ENCODE peak calls at places on chromosomes 16 and 17, in ten cellular contexts. S, A, Q, D, Z, Y, F, K, O and N are unnamed samples.
A peak's percentile ranks its signal among the peaks of the same experiment; 100 is the strongest.

GRCh38 chr16:84096447-84097005 is 20.2 kb downstream of the MBTPS1 start:
- DNase-seq in F (no peak), Z (no peak), Y (no peak), Q (no peak), A (no peak), K (no peak), O (no peak), D (no peak), S (no peak), N (no peak)

GRCh38 chr16:29994613-29995329 is 646 bp downstream of the HIRIP3 start:
- DNase-seq in O (peak; percentile 74), Q (no peak), Y (no peak), Z (no peak), K (peak; percentile 84), D (no peak), A (no peak), F (peak; percentile 40), S (no peak), N (no peak)

GRCh38 chr17:2532146-2532720 is 20.5 kb upstream of the METTL16 start:
- DNase-seq in O (no peak), F (no peak), Q (no peak), S (no peak), K (peak; percentile 17), A (no peak), Y (no peak), Z (no peak), D (no peak), N (no peak)

GRCh38 chr16:2520097-2520783 is at the start of gene AMDHD2:
- DNase-seq in D (peak; percentile 87), A (peak; percentile 87), K (peak; percentile 86), Y (peak; percentile 83), S (peak; percentile 89), F (peak; percentile 77), Z (peak; percentile 92), O (peak; percentile 92), Q (peak; percentile 61), N (peak; percentile 26)

GRCh38 chr16:72189865-72190371 is 18.0 kb upstream of the PMFBP1 start:
- DNase-seq in D (no peak), S (no peak), Z (no peak), F (no peak), K (no peak), O (peak; percentile 87), Y (no peak), Q (no peak), A (no peak), N (no peak)

GRCh38 chr17:3912827-3913226 is 3.4 kb downstream of the P2RX1 start:
- DNase-seq in Q (no peak), D (no peak), F (no peak), Z (no peak), K (no peak), O (no peak), A (no peak), Y (no peak), S (no peak), N (no peak)

GRCh38 chr16:83792391-83792790 is 15.4 kb upstream of the HSBP1 start:
- DNase-seq in F (no peak), Y (no peak), S (no peak), O (no peak), A (peak; percentile 7), K (no peak), Z (no peak), D (no peak), Q (no peak), N (no peak)

GRCh38 chr17:79114455-79115301 is 40.1 kb downstream of the ENGASE start:
- DNase-seq in O (no peak), S (no peak), K (no peak), Z (no peak), D (no peak), F (no peak), A (no peak), Q (peak; percentile 97), Y (no peak), N (peak; percentile 72)

GRCh38 chr17:40810505-40810904 is 10.7 kb upstream of the KRT28 start:
- DNase-seq in S (no peak), D (no peak), K (no peak), F (no peak), Y (no peak), O (peak; percentile 21), Q (no peak), A (no peak), Z (no peak), N (no peak)

GRCh38 chr16:23469814-23470213 is 16.8 kb upstream of the COG7 start:
- DNase-seq in F (no peak), O (peak; percentile 42), S (no peak), Q (peak; percentile 7), K (no peak), A (no peak), Y (no peak), D (no peak), Z (no peak), N (no peak)

GRCh38 chr17:1030684-1031557 is 34.0 kb downstream of the TIMM22 start:
- DNase-seq in K (peak; percentile 39), Q (no peak), A (no peak), Z (no peak), Y (no peak), S (no peak), O (no peak), F (no peak), D (no peak), N (no peak)

GRCh38 chr17:28216528-28216927 is 102.5 kb upstream of the TMEM97 start:
- DNase-seq in Z (no peak), D (no peak), Q (no peak), F (no peak), O (peak; percentile 77), K (no peak), S (no peak), Y (no peak), A (no peak), N (no peak)

GRCh38 chr17:38512473-38513058 is 84.3 kb downstream of the ARHGAP23 start:
- DNase-seq in Q (no peak), K (no peak), D (no peak), O (no peak), S (no peak), Y (no peak), Z (no peak), F (no peak), A (no peak), N (no peak)

GRCh38 chr16:56856876-56857447 is 8.0 kb upstream of the SLC12A3 start:
- DNase-seq in S (no peak), K (no peak), Q (no peak), A (no peak), Y (no peak), O (no peak), F (no peak), D (no peak), Z (no peak), N (no peak)

GRCh38 chr17:73773702-73774101 is 129.5 kb upstream of the SDK2 start:
- DNase-seq in F (no peak), D (no peak), Y (no peak), O (no peak), A (no peak), Q (no peak), K (no peak), Z (no peak), S (no peak), N (no peak)

GRCh38 chr17:17356149-17356930 is 53.2 kb downstream of the NT5M start:
- DNase-seq in F (peak; percentile 29), A (peak; percentile 75), Q (peak; percentile 76), K (peak; percentile 85), D (peak; percentile 43), O (peak; percentile 93), Z (peak; percentile 76), Y (peak; percentile 47), S (peak; percentile 64), N (peak; percentile 63)

GRCh38 chr16:10625595-10626357 is 45.4 kb upstream of the EMP2 start:
- DNase-seq in Q (no peak), Y (no peak), D (no peak), A (no peak), O (peak; percentile 32), F (no peak), S (no peak), K (no peak), Z (no peak), N (no peak)

GRCh38 chr16:51636913-51637743 is 486.1 kb upstream of the SALL1 start:
- DNase-seq in A (no peak), K (peak; percentile 33), S (no peak), Q (no peak), F (no peak), Y (no peak), Z (no peak), D (no peak), O (no peak), N (no peak)

GRCh38 chr17:17087424-17088103 is 45.3 kb downstream of the MPRIP start:
- DNase-seq in Q (no peak), D (no peak), F (no peak), S (no peak), A (no peak), K (no peak), Y (no peak), O (no peak), Z (no peak), N (no peak)

GRCh38 chr16:89924298-89924924 is 1.3 kb downstream of the TUBB3 start:
- DNase-seq in O (peak; percentile 53), Z (peak; percentile 63), F (no peak), Q (peak; percentile 47), Y (peak; percentile 13), A (peak; percentile 96), D (peak; percentile 36), S (peak; percentile 47), K (peak; percentile 87), N (no peak)

GRCh38 chr16:27242868-27243590 is 25.5 kb downstream of the NSMCE1 start:
- DNase-seq in D (no peak), Y (no peak), S (peak; percentile 37), O (peak; percentile 97), K (no peak), Q (no peak), A (no peak), Z (no peak), F (no peak), N (no peak)

GRCh38 chr17:42183741-42184711 is 1.2 kb downstream of the HCRT start:
- DNase-seq in S (peak; percentile 67), Q (peak; percentile 41), Z (peak; percentile 78), D (peak; percentile 50), K (peak; percentile 88), Y (peak; percentile 57), A (peak; percentile 84), O (peak; percentile 69), F (peak; percentile 54), N (peak; percentile 3)

GRCh38 chr17:63973930-63974593 is 1.3 kb upstream of the SCN4A start:
- DNase-seq in D (no peak), O (no peak), F (no peak), S (no peak), K (no peak), Y (no peak), A (no peak), Q (no peak), Z (no peak), N (no peak)

GRCh38 chr17:5667871-5668270 is 83.6 kb upstream of the NLRP1 start:
- DNase-seq in Z (no peak), O (no peak), S (no peak), D (no peak), Q (no peak), K (peak; percentile 19), F (no peak), Y (no peak), A (peak; percentile 3), N (no peak)

GRCh38 chr16:88639231-88640038 is 1.1 kb downstream of the IL17C start:
- DNase-seq in A (peak; percentile 59), F (no peak), K (peak; percentile 89), Z (no peak), Y (no peak), Q (no peak), D (no peak), O (no peak), S (no peak), N (no peak)

GRCh38 chr17:44334315-44335181 is 9.9 kb upstream of the SLC25A39 start:
- DNase-seq in D (no peak), F (no peak), K (no peak), Q (no peak), A (no peak), S (no peak), Z (no peak), Y (no peak), O (no peak), N (no peak)

GRCh38 chr17:33390479-33391027 is 97.5 kb upstream of the ASIC2 start:
- DNase-seq in Q (no peak), O (peak; percentile 2), K (no peak), D (no peak), Y (no peak), Z (no peak), A (no peak), F (no peak), S (no peak), N (no peak)

GRCh38 chr16:3401719-3402397 is 843 bp downstream of the ZNF174 start:
- DNase-seq in A (peak; percentile 35), Y (no peak), O (no peak), Z (no peak), Q (no peak), D (no peak), K (peak; percentile 33), F (no peak), S (no peak), N (no peak)